ENCODE peak calls at places on chromosome 18, in six cellular contexts. L is spleen, S is PC-3, E is psoas muscle, R is fibroblast of lung, W is adrenal gland. A is an unnamed sample. For H3K9me3, the result is how much of the 10 kb centered on the place peaks cover.

GRCh38 chr18:78605255-78605654 is 374.4 kb upstream of the SALL3 start:
- DNase-seq in L (peak), R (no peak), S (no peak), W (no peak), E (no peak), A (no peak)

GRCh38 chr18:72833471-72833870 is 34.3 kb downstream of the NETO1 start:
- DNase-seq in S (peak), L (no peak), W (no peak), R (no peak), E (no peak), A (no peak)

GRCh38 chr18:49249523-49249922 is 210.9 kb downstream of the DYM start:
- DNase-seq in W (no peak), E (no peak), R (peak), S (peak), L (no peak), A (no peak)

GRCh38 chr18:2236232-2236631 is 335.1 kb downstream of the METTL4 start:
- DNase-seq in E (no peak), W (no peak), L (no peak), S (no peak), R (no peak), A (no peak)

GRCh38 chr18:24368749-24369148 is 28.9 kb downstream of the OSBPL1A start:
- DNase-seq in R (no peak), W (no peak), E (no peak), S (peak), L (no peak), A (no peak)

GRCh38 chr18:7300971-7301553 is 70.2 kb downstream of the LRRC30 start:
- DNase-seq in L (no peak), S (peak), E (no peak), W (no peak), R (no peak), A (no peak)

GRCh38 chr18:8654482-8655451 is 45.5 kb downstream of the RAB12 start:
- DNase-seq in W (no peak), L (no peak), S (peak), E (no peak), R (peak), A (no peak)

GRCh38 chr18:46481048-46481846 is 175.8 kb downstream of the LOXHD1 start:
- DNase-seq in E (no peak), S (peak), L (no peak), R (peak), W (peak), A (peak)

GRCh38 chr18:33812186-33812585 is 234.2 kb downstream of the ASXL3 start:
- DNase-seq in R (no peak), L (no peak), S (no peak), W (no peak), E (no peak), A (peak)

GRCh38 chr18:8254664-8255063 is 354.6 kb upstream of the RAB12 start:
- DNase-seq in S (no peak), E (no peak), L (no peak), W (no peak), R (peak), A (no peak)

GRCh38 chr18:11956371-11957308 is 24.7 kb upstream of the IMPA2 start:
- DNase-seq in L (no peak), S (no peak), E (no peak), R (no peak), W (no peak), A (no peak)

GRCh38 chr18:8548186-8548585 is 61.1 kb upstream of the RAB12 start:
- DNase-seq in E (no peak), L (no peak), R (no peak), S (peak), W (no peak), A (no peak)

GRCh38 chr18:23136326-23137092 is 1.2 kb downstream of the CABLES1 start:
- DNase-seq in E (peak), L (peak), W (no peak), S (peak), R (peak), A (peak)

GRCh38 chr18:32049393-32050161 is 31.0 kb downstream of the RNF125 start:
- DNase-seq in R (no peak), E (peak), L (peak), S (peak), W (peak), A (no peak)

GRCh38 chr18:69787825-69788547 is 159.7 kb downstream of the CD226 start:
- DNase-seq in W (no peak), R (peak), L (no peak), S (peak), E (no peak), A (no peak)
- TF ChIP-seq CTCF in W (no peak), R (no peak), L (no peak), S (no peak), E (no peak), A (no peak)

GRCh38 chr18:59954746-59955145 is 55.0 kb downstream of the PMAIP1 start:
- DNase-seq in S (peak), W (no peak), R (peak), E (no peak), L (no peak), A (no peak)
- H3K4me3 ChIP-seq in S (no peak), W (no peak), R (no peak), E (no peak), L (no peak), A (no peak)

GRCh38 chr18:27544211-27544610 is 359.1 kb upstream of the CHST9 start:
- DNase-seq in W (no peak), L (no peak), S (no peak), R (no peak), E (no peak), A (no peak)
- H3K9me3 ChIP-seq in W (under half), L (under half), S (under half), R (under half), E (under half), A (under half)

DNA sequence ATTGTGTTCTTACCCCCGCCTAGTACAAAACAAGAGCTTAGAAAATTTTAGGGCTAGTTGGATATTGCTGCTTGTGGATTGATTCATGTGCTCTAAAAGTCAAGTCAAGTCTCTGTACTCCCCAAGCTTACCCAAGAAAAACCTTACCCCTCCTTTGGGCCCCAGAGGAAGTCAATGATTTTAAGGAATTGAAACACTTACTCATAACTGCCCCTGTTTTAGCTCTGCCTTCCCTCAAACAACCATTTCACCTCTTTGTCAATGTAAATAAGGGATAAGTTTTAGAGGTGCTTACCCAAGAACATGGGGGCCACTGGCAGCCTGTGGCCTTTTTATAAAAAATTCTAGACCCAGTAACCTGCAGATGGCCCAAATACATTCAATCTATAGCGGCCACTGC is 136.6 kb upstream of the RMP24 start:
- DNase-seq in E (no peak), S (no peak), L (no peak), R (no peak), W (no peak), A (no peak)
- TF ChIP-seq CTCF in E (no peak), S (no peak), L (no peak), R (no peak), W (no peak), A (no peak)

GRCh38 chr18:74795766-74796165 is 198.1 kb downstream of the ZNF407 start:
- DNase-seq in R (no peak), L (no peak), E (no peak), S (no peak), W (no peak), A (no peak)

GRCh38 chr18:74800098-74800497 is 202.4 kb downstream of the ZNF407 start:
- DNase-seq in R (no peak), W (no peak), L (no peak), S (no peak), E (no peak), A (no peak)

GRCh38 chr18:74793746-74794145 is 196.1 kb downstream of the ZNF407 start:
- DNase-seq in L (no peak), R (no peak), E (no peak), W (no peak), S (no peak), A (no peak)

GRCh38 chr18:74796928-74797576 is 199.4 kb downstream of the ZNF407 start:
- DNase-seq in R (peak), E (no peak), W (peak), S (peak), L (no peak), A (no peak)

DNA sequence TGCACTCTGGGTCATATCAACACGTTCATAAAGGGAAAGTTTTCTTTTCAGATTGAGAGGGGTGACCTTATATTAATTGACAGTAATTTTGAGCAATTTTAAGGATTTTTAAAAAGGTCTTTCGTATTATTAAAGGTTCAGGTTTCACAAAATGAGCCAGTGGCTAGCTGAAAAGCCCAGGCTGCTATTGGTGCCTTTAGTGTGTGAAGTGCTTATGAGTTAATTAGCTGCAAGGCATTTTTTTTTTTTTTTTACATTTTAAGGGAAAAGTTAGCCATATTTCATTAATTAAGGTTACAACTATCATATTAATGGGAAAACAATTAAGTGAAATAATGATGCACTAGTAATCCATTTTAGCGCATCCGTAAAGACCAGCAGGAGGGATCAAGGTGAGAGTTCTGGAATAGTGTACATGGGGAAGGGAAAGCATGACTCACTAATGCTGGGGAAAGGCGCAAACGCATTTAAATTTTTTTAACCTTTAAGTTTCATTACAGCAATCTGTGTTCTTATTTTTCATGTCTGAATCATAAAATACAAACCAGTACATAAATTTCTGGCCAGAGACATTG is 200.0 kb downstream of the ZNF407 start:
- DNase-seq in E (no peak), S (no peak), W (no peak), L (no peak), R (no peak), A (no peak)
- H3K4me3 ChIP-seq in E (peak), S (no peak), W (peak), L (no peak), R (no peak), A (no peak)

DNA sequence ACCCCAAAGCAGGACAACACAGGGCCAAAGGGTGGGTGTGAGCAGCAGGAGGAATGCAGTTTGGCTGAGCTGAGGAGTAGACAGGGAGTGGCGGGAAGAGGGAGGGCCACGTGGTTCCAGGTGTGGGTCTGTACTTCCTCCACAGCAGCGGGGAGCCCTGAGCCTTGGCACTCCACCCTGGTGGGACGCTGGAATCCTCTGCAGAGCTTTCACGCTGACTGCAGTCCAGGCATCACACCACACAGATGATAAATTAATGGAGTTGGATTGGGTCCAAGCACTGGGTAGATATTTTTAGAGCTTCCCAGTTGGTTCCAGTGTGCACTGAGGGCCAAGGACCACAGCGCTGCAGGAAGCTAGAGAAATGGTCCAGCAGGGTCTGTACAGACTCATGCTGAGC is 67.0 kb upstream of the TMEM200C start:
- DNase-seq in S (no peak), W (no peak), E (no peak), R (peak), L (no peak), A (no peak)
- H3K9me3 ChIP-seq in S (under half), W (under half), E (under half), R (under half), L (under half), A (under half)

DNA sequence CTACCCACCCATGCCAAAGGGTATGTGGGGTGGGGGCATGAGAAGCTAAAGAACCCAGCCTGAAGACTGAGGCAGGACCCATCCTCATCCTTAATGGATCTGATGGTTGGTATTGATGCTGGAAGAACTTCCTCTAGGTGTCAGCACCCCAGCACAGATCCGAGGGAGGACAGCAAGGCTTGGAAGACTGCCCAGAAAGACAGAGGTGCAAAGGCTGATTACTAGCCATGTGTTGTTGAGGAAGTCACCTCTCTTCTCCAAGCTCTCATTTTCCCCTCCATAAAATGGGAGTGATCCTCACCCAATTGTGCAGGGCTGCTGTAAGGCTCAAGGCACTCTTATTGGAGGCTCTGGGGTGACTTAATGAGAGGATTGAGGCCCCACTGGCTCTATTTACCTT is 256.5 kb downstream of the CELF4 start:
- DNase-seq in L (no peak), S (no peak), E (no peak), R (no peak), W (peak), A (no peak)
- TF ChIP-seq CTCF in L (no peak), S (no peak), E (no peak), R (no peak), W (no peak), A (no peak)